ENCODE peak calls at places on chromosomes 16 and 17, in four cellular contexts. E is HepG2, Q is NT2/D1, Y is HCT116. H is an unnamed sample.

GRCh38 chr16:19858006-19858653 is 26.5 kb downstream of the GPRC5B start:
- DNase-seq in E (no peak), Q (no peak), Y (no peak), H (no peak)

GRCh38 chr17:6930754-6931153 is 65.1 kb upstream of the ALOX12 start:
- DNase-seq in E (no peak), Q (no peak), Y (no peak), H (no peak)

GRCh38 chr17:15349119-15349518 is 7.7 kb upstream of the TEKT3 start:
- DNase-seq in E (no peak), Q (no peak), Y (no peak), H (no peak)

GRCh38 chr17:47800686-47801085 is 20.9 kb downstream of the OSBPL7 start:
- DNase-seq in E (no peak), Q (no peak), Y (no peak), H (no peak)

GRCh38 chr17:48344241-48344640 is 85.8 kb downstream of the SKAP1 start:
- DNase-seq in E (no peak), Q (no peak), Y (no peak), H (no peak)

GRCh38 chr17:28475151-28475900 is 1.9 kb downstream of the SLC13A2 start:
- DNase-seq in E (peak; percentile 35), Q (no peak), Y (no peak), H (no peak)

GRCh38 chr17:8436169-8436932 is 667 bp downstream of the NDEL1 start:
- DNase-seq in E (peak; percentile 37), Q (peak; percentile 11), Y (peak; percentile 19), H (peak; percentile 66)

GRCh38 chr17:34578016-34578415 is 1.4 kb upstream of the TMEM132E start:
- DNase-seq in E (no peak), Q (no peak), Y (no peak), H (no peak)

GRCh38 chr17:50185724-50186545 is 15.5 kb downstream of the COL1A1 start:
- DNase-seq in E (no peak), Q (no peak), Y (no peak), H (no peak)

GRCh38 chr17:44004077-44004760 is at the start of gene NAGS:
- DNase-seq in E (peak; percentile 67), Q (no peak), Y (no peak), H (peak; percentile 60)

GRCh38 chr16:10410469-10410868 is 24.6 kb downstream of the ATF7IP2 start:
- DNase-seq in E (no peak), Q (no peak), Y (no peak), H (no peak)

GRCh38 chr17:60231691-60232090 is 81.9 kb downstream of the CA4 start:
- DNase-seq in E (no peak), Q (no peak), Y (no peak), H (no peak)

GRCh38 chr16:10312784-10313724 is 72.8 kb upstream of the ATF7IP2 start:
- DNase-seq in E (peak; percentile 78), Q (no peak), Y (no peak), H (no peak)

GRCh38 chr16:83660282-83660681 is 147.5 kb upstream of the HSBP1 start:
- DNase-seq in E (no peak), Q (no peak), Y (no peak), H (no peak)

GRCh38 chr17:12288007-12288406 is 267.3 kb downstream of the MAP2K4 start:
- DNase-seq in E (no peak), Q (no peak), Y (no peak), H (no peak)

GRCh38 chr16:25198021-25198420 is 18.7 kb upstream of the AQP8 start:
- DNase-seq in E (peak; percentile 29), Q (no peak), Y (peak; percentile 51), H (no peak)

GRCh38 chr17:36593651-36594316 is 2.1 kb downstream of the DHRS11 start:
- DNase-seq in E (no peak), Q (no peak), Y (no peak), H (no peak)

GRCh38 chr17:32281011-32281451 is 15.4 kb downstream of the RHBDL3 start:
- DNase-seq in E (no peak), Q (no peak), Y (no peak), H (no peak)

GRCh38 chr16:62022688-62023087 is 13.6 kb downstream of the CDH8 start:
- DNase-seq in E (no peak), Q (no peak), Y (no peak), H (no peak)

GRCh38 chr16:66639091-66639885 is 34.8 kb downstream of the CMTM3 start:
- DNase-seq in E (no peak), Q (no peak), Y (no peak), H (no peak)

GRCh38 chr16:27805828-27806351 is 255.9 kb downstream of the KATNIP start:
- DNase-seq in E (no peak), Q (peak; percentile 23), Y (no peak), H (no peak)

GRCh38 chr16:53741546-53741945 is 37.6 kb downstream of the FTO start:
- DNase-seq in E (no peak), Q (no peak), Y (no peak), H (no peak)

GRCh38 chr16:4110680-4111079 is 5.6 kb downstream of the ADCY9 start:
- DNase-seq in E (peak; percentile 59), Q (no peak), Y (no peak), H (no peak)

GRCh38 chr17:34562387-34562786 is 17.0 kb upstream of the TMEM132E start:
- DNase-seq in E (no peak), Q (no peak), Y (no peak), H (peak; percentile 26)

GRCh38 chr16:65410801-65411200 is 288.9 kb upstream of the CDH11 start:
- DNase-seq in E (no peak), Q (no peak), Y (no peak), H (no peak)

GRCh38 chr17:36935681-36936454 is 1.4 kb upstream of the LHX1 start:
- DNase-seq in E (no peak), Q (no peak), Y (no peak), H (peak; percentile 46)

GRCh38 chr16:69195371-69196029 is 8.5 kb downstream of the SNTB2 start:
- DNase-seq in E (no peak), Q (no peak), Y (no peak), H (no peak)

GRCh38 chr17:36221187-36221586 is 10.3 kb downstream of the CCL4L2 start:
- DNase-seq in E (no peak), Q (no peak), Y (no peak), H (no peak)

GRCh38 chr16:89037261-89038152 is 56.1 kb upstream of the ACSF3 start:
- DNase-seq in E (no peak), Q (peak; percentile 52), Y (no peak), H (peak; percentile 79)

GRCh38 chr17:72576289-72576759 is 455.5 kb downstream of the SOX9 start:
- DNase-seq in E (peak; percentile 59), Q (peak; percentile 43), Y (no peak), H (no peak)
- TF ChIP-seq YY1 in E (no peak), Q (no peak), Y (no peak), H (no peak)

DNA sequence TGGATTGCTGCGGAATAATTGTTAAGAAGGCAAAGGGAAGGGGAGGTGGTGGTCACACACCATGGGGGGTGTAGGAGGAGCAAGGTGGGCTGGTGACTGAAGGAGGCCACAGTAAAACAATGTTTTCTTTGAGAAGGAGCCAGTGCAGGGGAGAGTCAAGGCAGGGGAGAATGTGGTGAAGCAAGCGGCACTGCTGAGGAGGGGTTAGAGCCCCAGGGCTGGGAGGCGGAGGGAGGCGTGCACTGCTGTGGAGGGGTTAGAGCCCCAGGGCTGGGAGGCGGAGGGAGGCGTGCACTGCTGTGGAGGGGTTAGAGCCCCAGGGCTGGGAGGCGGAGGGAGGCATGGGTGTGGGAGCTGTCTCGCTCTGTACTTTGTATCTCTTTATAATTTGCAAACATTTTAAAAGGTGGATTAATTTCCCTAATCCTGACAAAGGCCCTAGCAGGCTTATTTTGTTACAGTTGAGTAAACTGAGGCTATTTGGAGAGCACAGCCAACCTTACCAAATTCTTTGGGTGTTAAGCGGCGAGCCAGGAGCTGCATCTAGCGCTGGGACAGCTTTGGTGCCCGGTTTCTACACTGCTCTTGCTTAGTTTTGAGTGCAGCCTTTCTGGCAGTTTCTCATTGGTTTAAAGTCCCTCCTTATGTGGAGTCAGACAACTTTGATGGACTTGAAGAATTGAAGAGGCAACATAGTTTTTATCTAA is 20.9 kb downstream of the RPTOR start:
- DNase-seq in E (no peak), Q (no peak), Y (no peak), H (no peak)
- TF ChIP-seq YY1 in E (no peak), Q (no peak), Y (no peak), H (no peak)

GRCh38 chr17:70107441-70107840 is 32.4 kb downstream of the KCNJ16 start:
- DNase-seq in E (no peak), Q (no peak), Y (no peak), H (no peak)

GRCh38 chr17:70105154-70105553 is 30.1 kb downstream of the KCNJ16 start:
- DNase-seq in E (no peak), Q (no peak), Y (no peak), H (no peak)

GRCh38 chr17:70105641-70106040 is 30.6 kb downstream of the KCNJ16 start:
- DNase-seq in E (no peak), Q (no peak), Y (no peak), H (no peak)

GRCh38 chr17:70108166-70108565 is 33.1 kb downstream of the KCNJ16 start:
- DNase-seq in E (no peak), Q (no peak), Y (no peak), H (no peak)

GRCh38 chr17:70106551-70106950 is 31.5 kb downstream of the KCNJ16 start:
- DNase-seq in E (no peak), Q (no peak), Y (no peak), H (no peak)
- TF ChIP-seq YY1 in E (no peak), Q (no peak), Y (no peak), H (no peak)

GRCh38 chr16:85798901-85799496 is 345 bp downstream of the EMC8 start:
- DNase-seq in E (no peak), Q (no peak), Y (no peak), H (peak; percentile 53)

GRCh38 chr16:85803570-85803969 is 4.1 kb downstream of the COX4I1 start:
- DNase-seq in E (no peak), Q (no peak), Y (no peak), H (no peak)

GRCh38 chr16:85798283-85798776 is 1.0 kb downstream of the EMC8 start:
- DNase-seq in E (peak; percentile 77), Q (no peak), Y (no peak), H (peak; percentile 31)

GRCh38 chr16:85799497-85800320 is at the start of the genes COX4I1 and EMC8:
- DNase-seq in E (peak; percentile 90), Q (peak; percentile 88), Y (peak; percentile 91), H (peak; percentile 90)

DNA sequence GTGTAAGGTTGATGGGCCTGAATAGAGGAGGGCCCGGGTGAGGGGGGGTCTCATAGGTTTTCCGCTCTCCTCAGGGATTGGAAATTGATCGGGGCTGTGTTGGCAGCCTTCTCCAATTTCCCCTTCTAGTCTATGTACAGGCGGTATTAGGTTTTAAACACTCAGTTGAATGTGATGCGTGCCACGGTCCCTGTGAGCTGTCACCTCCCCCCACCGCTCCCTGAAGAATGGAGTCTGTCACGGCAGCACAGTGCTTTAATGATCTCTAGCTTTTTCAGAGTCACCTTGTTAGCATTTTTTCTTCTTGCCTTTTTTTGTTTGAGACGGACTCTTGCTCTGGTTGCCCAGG is 800 bp downstream of the COX4I1 start:
- DNase-seq in E (peak; percentile 18), Q (no peak), Y (no peak), H (peak; percentile 34)
- TF ChIP-seq YY1 in E (no peak), Q (no peak), Y (no peak), H (no peak)

GRCh38 chr17:76395980-76396379 is 11.6 kb downstream of the SPHK1 start:
- DNase-seq in E (no peak), Q (no peak), Y (no peak), H (no peak)
- TF ChIP-seq YY1 in E (no peak), Q (no peak), Y (no peak), H (no peak)

GRCh38 chr17:42683407-42684031 is 1.2 kb downstream of the CNTNAP1 start:
- DNase-seq in E (no peak), Q (no peak), Y (no peak), H (no peak)
- TF ChIP-seq YY1 in E (no peak), Q (no peak), Y (no peak), H (no peak)